ENCODE peak calls at places on chromosomes 12 and 14, in five cellular contexts. Q, A, H, X and V are unnamed samples.

GRCh38 chr12:52708010-52708409 is 4.7 kb upstream of the KRT77 start:
- DNase-seq in Q (peak; percentile 64), A (no peak), H (no peak), X (no peak), V (peak; percentile 27)

GRCh38 chr12:52579468-52580450 is 6.1 kb upstream of the KRT74 start:
- DNase-seq in Q (no peak), A (no peak), H (no peak), X (no peak), V (no peak)

GRCh38 chr14:90830931-90831701 is 14.9 kb upstream of the TTC7B start:
- DNase-seq in Q (no peak), A (no peak), H (no peak), X (no peak), V (no peak)

GRCh38 chr12:50057896-50058670 is 687 bp downstream of the ASIC1 start:
- DNase-seq in Q (no peak), A (peak; percentile 46), H (no peak), X (no peak), V (no peak)

GRCh38 chr14:74608959-74609611 is 3.0 kb downstream of the LTBP2 start:
- DNase-seq in Q (peak; percentile 43), A (peak; percentile 96), H (peak; percentile 45), X (peak; percentile 67), V (peak; percentile 86)

GRCh38 chr14:61102549-61103466 is 121.8 kb downstream of the SLC38A6 start:
- DNase-seq in Q (peak; percentile 27), A (peak; percentile 44), H (no peak), X (peak; percentile 99), V (no peak)

GRCh38 chr14:59688224-59689170 is 111.9 kb upstream of the CCDC175 start:
- DNase-seq in Q (peak; percentile 14), A (peak; percentile 76), H (no peak), X (peak; percentile 20), V (peak; percentile 82)

GRCh38 chr12:4355843-4356327 is 23.6 kb downstream of the FGF23 start:
- DNase-seq in Q (peak; percentile 33), A (peak; percentile 99), H (no peak), X (peak; percentile 28), V (peak; percentile 89)

GRCh38 chr14:68982581-68982980 is 3.5 kb upstream of the ACTN1 start:
- DNase-seq in Q (no peak), A (no peak), H (no peak), X (no peak), V (no peak)

GRCh38 chr12:103986823-103987222 is 21.2 kb downstream of the TDG start:
- DNase-seq in Q (no peak), A (no peak), H (no peak), X (no peak), V (no peak)

GRCh38 chr14:43765474-43765873 is 741.6 kb downstream of the FSCB start:
- DNase-seq in Q (no peak), A (no peak), H (no peak), X (no peak), V (no peak)

GRCh38 chr12:42236017-42236416 is 2.0 kb downstream of the YAF2 start:
- DNase-seq in Q (no peak), A (no peak), H (no peak), X (no peak), V (no peak)

GRCh38 chr12:30784508-30784907 is 29.8 kb upstream of the CAPRIN2 start:
- DNase-seq in Q (no peak), A (no peak), H (no peak), X (no peak), V (no peak)

GRCh38 chr12:48602192-48602989 is 32.5 kb upstream of the LALBA start:
- DNase-seq in Q (no peak), A (no peak), H (no peak), X (peak; percentile 2), V (no peak)

GRCh38 chr14:51304956-51305355 is 64.9 kb downstream of the TMX1 start:
- DNase-seq in Q (no peak), A (no peak), H (no peak), X (no peak), V (no peak)

GRCh38 chr14:93538411-93538810 is 107.7 kb downstream of the UNC79 start:
- DNase-seq in Q (peak; percentile 22), A (peak; percentile 61), H (no peak), X (no peak), V (peak; percentile 79)

GRCh38 chr14:71169028-71169427 is 261.8 kb downstream of the PCNX1 start:
- DNase-seq in Q (peak; percentile 59), A (no peak), H (no peak), X (no peak), V (no peak)

GRCh38 chr12:108553799-108554198 is 7.2 kb downstream of the SART3 start:
- DNase-seq in Q (no peak), A (no peak), H (no peak), X (no peak), V (peak; percentile 19)

GRCh38 chr12:106094304-106094703 is 44.5 kb downstream of the NUAK1 start:
- DNase-seq in Q (no peak), A (no peak), H (no peak), X (peak; percentile 71), V (no peak)

GRCh38 chr12:79407671-79408622 is 282.8 kb downstream of the PAWR start:
- DNase-seq in Q (no peak), A (peak; percentile 63), H (peak; percentile 9), X (peak; percentile 74), V (peak; percentile 85)

GRCh38 chr12:118150625-118151024 is 14.7 kb downstream of the PEBP1 start:
- DNase-seq in Q (no peak), A (no peak), H (no peak), X (no peak), V (no peak)

GRCh38 chr12:107131832-107132616 is 38.7 kb upstream of the CRY1 start:
- DNase-seq in Q (peak; percentile 67), A (peak; percentile 50), H (no peak), X (peak; percentile 49), V (peak; percentile 93)
- H3K27ac ChIP-seq in Q (no peak overlapping the region), A (no peak overlapping the region), H (no peak overlapping the region), X (no peak overlapping the region), V (no peak overlapping the region)

DNA sequence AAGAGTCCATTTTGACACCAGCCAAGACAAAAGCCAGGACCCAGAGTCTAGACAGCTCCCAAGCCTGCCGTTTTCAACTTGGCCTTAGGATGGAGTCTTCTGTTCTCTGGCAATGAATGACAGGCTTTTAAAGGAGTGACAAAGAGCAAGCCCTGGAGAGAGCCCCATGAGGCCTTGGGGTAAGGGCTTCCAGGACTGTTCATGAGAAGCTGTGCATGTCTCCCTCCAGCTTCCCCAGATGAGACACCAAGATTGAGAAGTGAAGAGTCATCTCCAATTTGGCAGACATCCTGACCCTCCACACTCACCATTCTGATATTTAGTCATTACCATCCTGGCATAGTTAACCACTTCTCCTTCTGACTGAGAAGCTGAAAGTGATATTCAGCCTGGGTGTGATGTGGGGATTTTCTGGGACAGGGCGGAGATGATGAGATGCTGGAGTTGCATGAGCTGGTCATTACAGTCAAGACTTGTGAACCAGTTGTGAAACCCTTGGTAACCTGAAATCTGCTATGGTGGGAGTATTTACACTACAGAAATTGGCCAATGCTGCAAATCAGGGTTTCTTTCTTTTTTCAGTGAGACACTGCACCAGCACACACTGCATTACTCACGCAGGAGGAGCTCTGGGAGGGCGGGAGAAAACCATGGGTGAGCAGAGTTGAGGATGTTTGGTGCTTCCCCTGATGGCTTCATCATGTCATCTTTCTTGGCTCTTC is 77.8 kb downstream of the VCPKMT start:
- DNase-seq in Q (peak; percentile 48), A (no peak), H (peak; percentile 100), X (peak; percentile 20), V (peak; percentile 26)
- H2AFZ ChIP-seq in Q (peak overlapping the region; percentile 57), A (no peak overlapping the region), H (peak overlapping the region; percentile 9), X (no peak overlapping the region), V (no peak overlapping the region)

DNA sequence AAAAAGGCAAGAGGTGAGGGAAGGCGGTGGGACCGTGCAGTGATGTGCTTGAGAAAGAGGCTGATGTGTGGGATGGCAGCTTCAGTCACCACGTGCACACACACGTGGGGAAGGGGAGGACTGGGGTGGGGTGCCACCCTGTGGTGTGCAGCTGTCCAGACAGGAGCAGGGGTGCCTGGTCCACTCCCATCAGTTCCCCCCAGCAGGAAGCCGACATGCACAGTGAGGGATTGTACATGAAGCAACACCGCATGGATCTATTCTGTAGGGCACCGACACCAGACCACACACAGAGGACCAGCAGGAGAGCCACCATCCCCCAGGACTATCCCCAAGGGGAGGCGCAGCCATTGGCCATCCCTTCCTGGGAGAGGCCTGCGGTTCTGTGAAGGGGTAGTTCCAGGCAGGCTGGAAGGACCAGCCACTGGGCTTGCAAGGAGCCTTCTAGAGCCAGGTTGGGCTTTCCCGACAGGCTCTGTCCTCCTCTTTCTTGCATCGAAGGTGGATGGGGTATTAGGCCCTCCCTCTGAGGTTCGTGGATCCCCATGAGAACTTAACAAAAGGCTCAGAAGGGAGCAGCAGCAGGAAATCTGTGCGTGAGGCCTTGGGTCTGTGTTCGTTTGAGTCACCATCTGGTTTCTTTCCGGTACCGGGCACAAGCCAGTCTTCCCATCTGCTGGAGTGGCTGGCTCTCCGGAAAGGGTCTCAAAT is 59.7 kb downstream of the PLEKHG3 start:
- DNase-seq in Q (no peak), A (no peak), H (no peak), X (no peak), V (peak; percentile 46)
- TF ChIP-seq CREB1 in Q (no peak), A (no peak), H (no peak), X (no peak), V (no peak)

DNA sequence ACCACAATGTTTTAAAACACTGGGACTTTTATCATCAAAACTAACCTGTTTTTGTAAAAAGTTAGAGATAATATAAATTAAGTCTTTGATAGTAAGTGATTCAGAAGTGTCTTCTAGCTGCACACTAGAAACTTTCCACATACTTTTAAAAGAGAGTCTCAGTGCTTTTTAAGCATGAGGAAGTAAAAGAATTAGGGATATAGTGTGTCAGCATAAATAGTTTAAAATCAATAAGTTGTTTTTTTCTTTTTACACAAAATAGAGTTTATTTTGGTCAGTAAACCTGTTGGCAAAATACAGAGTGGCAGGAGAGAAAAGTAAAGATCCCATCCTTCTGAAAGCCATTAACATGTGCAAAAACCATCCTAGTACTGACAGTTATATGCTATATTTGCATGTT is 1.7 kb downstream of the DNM1L start:
- DNase-seq in Q (no peak), A (no peak), H (no peak), X (no peak), V (no peak)
- H3K27ac ChIP-seq in Q (no peak overlapping the region), A (no peak overlapping the region), H (peak overlapping the region; percentile 64), X (peak overlapping the region; percentile 92), V (no peak overlapping the region)

DNA sequence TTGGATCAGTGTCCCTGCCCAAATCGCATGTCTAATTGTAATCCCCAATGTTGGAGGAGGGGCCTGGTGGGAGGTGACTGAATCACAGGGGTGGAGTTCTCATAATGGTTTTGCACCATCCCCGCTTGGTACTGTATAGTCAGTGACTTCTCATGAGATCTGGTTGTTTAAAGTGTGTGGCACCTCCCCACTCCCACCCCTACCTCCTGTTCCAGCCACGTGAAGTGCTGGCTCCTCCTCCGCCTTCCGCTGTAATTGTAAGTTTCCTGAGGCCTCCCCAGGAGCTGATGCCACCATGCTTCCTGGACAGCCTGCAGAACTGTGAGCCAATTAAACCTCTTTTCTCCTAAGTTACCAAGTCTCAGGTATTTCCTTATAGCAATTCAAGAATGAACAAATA is 67.2 kb downstream of the FERMT2 start:
- DNase-seq in Q (no peak), A (no peak), H (no peak), X (no peak), V (no peak)
- H2AFZ ChIP-seq in Q (no peak overlapping the region), A (no peak overlapping the region), H (no peak overlapping the region), X (no peak overlapping the region), V (no peak overlapping the region)